ENCODE peak calls at places on chromosomes 13 and 19, in five cellular contexts. B is IMR-90, Z is H9, S is H1, X is mesenchymal stem cell. P is an unnamed sample.
A peak's percentile ranks its signal among the peaks of the same experiment; 100 is the strongest.

GRCh38 chr13:41707192-41707858 is 250.0 kb downstream of the RGCC start:
- DNase-seq in Z (no peak), X (no peak), B (no peak), S (no peak), P (no peak)

GRCh38 chr13:46595136-46595917 is 42.4 kb downstream of the LRCH1 start:
- DNase-seq in Z (no peak), B (peak; percentile 60), X (no peak), S (no peak), P (no peak)

GRCh38 chr13:114128624-114129522 is 3.5 kb downstream of the RASA3 start:
- DNase-seq in S (no peak), B (peak; percentile 95), Z (no peak), X (peak; percentile 98), P (no peak)

GRCh38 chr13:46160065-46160464 is 21.9 kb downstream of the LCP1 start:
- DNase-seq in Z (no peak), B (no peak), X (no peak), S (no peak), P (no peak)

GRCh38 chr19:19338082-19338481 is 17.5 kb downstream of the MAU2 start:
- DNase-seq in X (no peak), S (no peak), Z (no peak), B (peak; percentile 19), P (no peak)

GRCh38 chr13:111005364-111005763 is 90.5 kb upstream of the ANKRD10 start:
- DNase-seq in B (peak; percentile 67), S (no peak), Z (no peak), X (peak; percentile 3), P (no peak)

GRCh38 chr13:31947506-31947905 is 84.1 kb upstream of the FRY start:
- DNase-seq in S (no peak), X (peak; percentile 45), B (no peak), Z (no peak), P (no peak)

GRCh38 chr19:30449673-30450072 is 77.5 kb downstream of the ZNF536 start:
- DNase-seq in B (no peak), Z (no peak), X (no peak), S (no peak), P (peak; percentile 62)

GRCh38 chr13:110015253-110015652 is 228.9 kb upstream of the IRS2 start:
- DNase-seq in X (no peak), Z (no peak), B (peak; percentile 43), S (no peak), P (no peak)

GRCh38 chr19:41415154-41415571 is 12.0 kb downstream of the B3GNT8 start:
- DNase-seq in Z (no peak), S (no peak), X (no peak), B (no peak), P (no peak)

GRCh38 chr13:20127563-20128458 is 33.0 kb downstream of the GJA3 start:
- DNase-seq in Z (peak; percentile 67), B (peak; percentile 16), X (peak; percentile 72), S (peak; percentile 84), P (peak; percentile 57)

GRCh38 chr19:52227196-52227940 is 37.5 kb downstream of the PPP2R1A start:
- DNase-seq in Z (no peak), B (no peak), X (no peak), S (no peak), P (no peak)

GRCh38 chr13:24381539-24382265 is 72.3 kb downstream of the C1QTNF9 start:
- DNase-seq in S (peak; percentile 45), Z (no peak), B (peak; percentile 39), X (no peak), P (no peak)

GRCh38 chr13:34620073-34620858 is 321.8 kb upstream of the NBEA start:
- DNase-seq in Z (no peak), S (no peak), X (no peak), B (no peak), P (no peak)

GRCh38 chr19:17757125-17757524 is 5.8 kb downstream of the FCHO1 start:
- DNase-seq in B (peak; percentile 50), X (no peak), S (no peak), Z (no peak), P (no peak)

GRCh38 chr13:53017433-53017970 is 11.1 kb upstream of the OLFM4 start:
- DNase-seq in X (no peak), B (no peak), S (no peak), Z (no peak), P (no peak)

GRCh38 chr13:90883592-90883991 is 463.9 kb upstream of the MIR17HG start:
- DNase-seq in Z (no peak), S (no peak), X (no peak), B (no peak), P (no peak)

GRCh38 chr19:12095111-12095790 is 30.7 kb downstream of the ZNF844 start:
- DNase-seq in B (peak; percentile 64), Z (no peak), S (no peak), X (peak; percentile 16), P (no peak)

GRCh38 chr13:45446181-45446580 is 18.6 kb upstream of the COG3 start:
- DNase-seq in X (no peak), Z (no peak), S (no peak), B (peak; percentile 51), P (no peak)

GRCh38 chr19:8461891-8462290 is 17.1 kb downstream of the HNRNPM start:
- DNase-seq in Z (no peak), S (no peak), X (no peak), B (no peak), P (no peak)

GRCh38 chr13:54934121-54934520 is 1905.5 kb downstream of the OLFM4 start:
- DNase-seq in Z (no peak), B (no peak), X (no peak), S (no peak), P (no peak)

GRCh38 chr19:5828661-5829566 is 10.6 kb downstream of the FUT6 start:
- DNase-seq in X (peak; percentile 86), S (peak; percentile 70), Z (peak; percentile 75), B (no peak), P (peak; percentile 56)

GRCh38 chr13:80454245-80454644 is 113.3 kb upstream of the SPRY2 start:
- DNase-seq in Z (no peak), X (no peak), S (no peak), B (peak; percentile 1), P (no peak)

GRCh38 chr19:54335164-54335563 is 3.8 kb downstream of the LILRA4 start:
- DNase-seq in X (no peak), B (no peak), S (no peak), Z (no peak), P (no peak)

GRCh38 chr13:34408635-34409034 is 533.4 kb upstream of the NBEA start:
- DNase-seq in Z (no peak), X (no peak), B (no peak), S (no peak), P (no peak)

GRCh38 chr19:47310819-47311218 is 1.2 kb downstream of the C5AR1 start:
- DNase-seq in B (peak; percentile 21), Z (no peak), X (no peak), S (no peak), P (no peak)

GRCh38 chr19:54105796-54106195 is 3.1 kb downstream of the NDUFA3 start:
- DNase-seq in B (no peak), Z (no peak), S (no peak), X (no peak), P (no peak)

GRCh38 chr19:17136026-17136425 is 60.4 kb downstream of the MYO9B start:
- DNase-seq in S (peak; percentile 60), B (no peak), Z (no peak), X (peak; percentile 38), P (no peak)

GRCh38 chr13:20828540-20829364 is 55.0 kb upstream of the EEF1AKMT1 start:
- DNase-seq in S (no peak), B (peak; percentile 64), Z (no peak), X (peak; percentile 72), P (peak; percentile 43)

GRCh38 chr13:40152145-40152544 is 496.7 kb downstream of the COG6 start:
- DNase-seq in B (peak; percentile 49), S (no peak), Z (no peak), X (peak; percentile 65), P (no peak)

GRCh38 chr19:48873476-48874308 is 1.5 kb downstream of the PPP1R15A start:
- DNase-seq in Z (no peak), B (no peak), S (no peak), X (peak; percentile 43), P (no peak)

GRCh38 chr19:48874309-48875135 is 2.3 kb downstream of the PPP1R15A start:
- DNase-seq in B (peak; percentile 80), X (peak; percentile 79), S (no peak), Z (no peak), P (no peak)

GRCh38 chr19:48872182-48872883 is at the start of gene PPP1R15A:
- DNase-seq in S (peak; percentile 100), X (peak; percentile 99), Z (peak; percentile 98), B (peak; percentile 97), P (peak; percentile 98)

GRCh38 chr19:48870048-48870447 is 1.6 kb upstream of the PLEKHA4 start:
- DNase-seq in Z (no peak), X (no peak), S (no peak), B (no peak), P (no peak)

GRCh38 chr19:48872884-48873475 is 759 bp downstream of the PPP1R15A start:
- DNase-seq in Z (peak; percentile 85), S (peak; percentile 72), X (peak; percentile 93), B (peak; percentile 94), P (peak; percentile 84)
- H2BK5ac ChIP-seq in Z (no peak overlapping the region), S (peak overlapping the region; percentile 94), X (peak overlapping the region; percentile 94), B (peak overlapping the region; percentile 94), P (peak overlapping the region; percentile 91)

DNA sequence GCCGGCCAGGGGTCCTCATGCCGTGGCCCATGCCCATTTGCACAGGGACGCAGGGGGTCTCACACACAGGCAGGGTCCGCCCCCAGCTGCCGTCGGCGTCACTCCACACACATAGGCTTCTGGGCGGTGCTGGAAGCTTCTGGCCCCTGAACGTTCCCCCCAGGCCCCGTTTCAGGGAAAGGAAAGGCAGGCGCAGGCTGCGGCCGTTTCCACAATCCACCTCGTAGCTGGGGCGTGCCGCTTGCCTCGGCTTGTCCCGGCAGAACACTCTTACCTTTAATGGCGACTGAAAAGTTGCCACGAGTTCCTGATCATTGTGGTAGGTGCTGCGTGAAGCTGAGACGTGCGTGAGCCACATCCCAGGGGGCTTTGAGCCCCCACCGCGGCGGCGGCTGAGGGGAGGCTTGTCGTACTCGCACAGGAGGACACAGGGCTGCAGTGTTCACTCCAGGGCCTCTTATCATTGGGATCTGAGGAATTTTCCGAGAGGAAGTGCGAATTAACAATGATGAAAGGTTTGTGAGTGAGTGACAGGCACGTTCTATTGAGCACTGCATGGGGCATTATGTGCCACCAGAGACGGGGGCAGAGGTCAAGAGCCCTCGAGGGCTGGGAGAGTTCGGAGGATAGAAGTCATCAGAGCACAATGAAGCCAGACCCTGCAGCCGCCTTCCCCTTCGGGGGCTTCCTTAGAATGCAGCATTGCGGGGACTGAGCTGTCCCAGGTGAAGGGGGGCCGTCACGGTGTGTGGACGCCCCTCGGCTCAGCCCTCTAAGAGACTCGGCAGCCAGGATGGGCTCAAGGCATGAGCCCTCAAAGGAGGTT is 53.6 kb downstream of the MCF2L start:
- DNase-seq in X (peak; percentile 2), S (no peak), B (no peak), Z (peak; percentile 66), P (peak; percentile 95)
- H3K27ac ChIP-seq in X (no peak overlapping the region), S (peak overlapping the region; percentile 53), B (no peak overlapping the region), Z (no peak overlapping the region), P (peak overlapping the region; percentile 96)

GRCh38 chr13:71864981-71865857 is 1.8 kb downstream of the DACH1 start:
- DNase-seq in X (peak; percentile 34), S (peak; percentile 69), Z (peak; percentile 41), B (no peak), P (no peak)
- H2AFZ ChIP-seq in X (peak overlapping the region; percentile 82), S (peak overlapping the region; percentile 44), Z (no peak overlapping the region), B (peak overlapping the region; percentile 12), P (peak overlapping the region; percentile 91)

DNA sequence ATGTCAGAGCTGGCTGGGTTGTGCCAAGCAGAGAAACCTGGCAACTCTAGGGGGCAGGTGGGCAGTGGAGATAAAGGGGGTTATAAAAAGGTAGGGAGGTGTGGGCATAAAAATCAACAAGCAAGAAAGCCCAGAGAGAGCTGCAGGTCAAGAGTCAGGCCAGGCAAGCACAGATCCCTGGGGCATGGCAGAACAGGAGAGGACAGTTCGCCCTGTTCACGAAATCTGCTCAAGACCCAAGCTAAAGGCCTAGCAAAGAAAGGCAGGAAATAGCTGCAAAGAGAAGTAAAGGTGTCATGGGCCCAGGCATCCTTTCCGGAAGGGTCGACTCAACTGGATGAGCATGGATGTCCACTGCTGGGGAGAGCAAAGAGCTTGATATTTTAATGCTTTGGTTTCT is 3.4 kb downstream of the MBNL2 start:
- DNase-seq in S (no peak), X (no peak), Z (no peak), B (no peak), P (no peak)
- H2BK5ac ChIP-seq in S (no peak overlapping the region), X (no peak overlapping the region), Z (no peak overlapping the region), B (peak overlapping the region; percentile 95), P (no peak overlapping the region)